ENCODE peak calls at places on chromosomes 4 and X, in eight cellular contexts. L is neural crest cell; S is lung; O is Karpas-422; U is tibial nerve; G is MV-4-11; X is activated CD4-positive, alpha-beta T cell treated with anti-CD3 and anti-CD28 coated beads, Interleukin-2, amount 50 U/mL, for 24 hours; E is K562. W is an unnamed sample.
A peak's percentile ranks its signal among the peaks of the same experiment; 100 is the strongest.

GRCh38 chrX:5236096-5236495 is 992.6 kb downstream of the NLGN4X start:
- DNase-seq in L (peak; percentile 2), S (no peak), G (peak; percentile 2), X (no peak), E (no peak), U (no peak), O (peak; percentile 59), W (no peak)

GRCh38 chrX:19566359-19567141 is 51.2 kb upstream of the MAP3K15 start:
- DNase-seq in E (no peak), U (no peak), L (no peak), X (no peak), S (no peak), O (no peak), G (peak; percentile 95), W (no peak)

GRCh38 chr4:80521438-80521837 is 185.9 kb downstream of the CFAP299 start:
- DNase-seq in G (peak; percentile 36), X (no peak), S (no peak), L (no peak), U (no peak), E (no peak), O (no peak), W (no peak)

GRCh38 chrX:72475338-72475737 is 97.3 kb downstream of the HDAC8 start:
- DNase-seq in O (no peak), G (no peak), X (no peak), L (no peak), S (no peak), E (no peak), U (no peak), W (no peak)

GRCh38 chr4:8330821-8331566 is 61.4 kb downstream of the HTRA3 start:
- DNase-seq in S (no peak), L (no peak), G (no peak), E (no peak), X (no peak), U (no peak), O (no peak), W (no peak)

GRCh38 chr4:73729534-73730165 is 10.7 kb upstream of the CXCL8 start:
- DNase-seq in G (peak; percentile 79), U (peak; percentile 81), E (peak; percentile 67), L (peak; percentile 40), S (peak; percentile 57), O (peak; percentile 76), X (no peak), W (peak; percentile 59)

GRCh38 chr4:81651500-81651899 is 179.8 kb upstream of the RASGEF1B start:
- DNase-seq in X (no peak), S (no peak), G (no peak), L (no peak), U (no peak), E (no peak), O (no peak), W (no peak)

GRCh38 chrX:44890247-44890646 is 17.3 kb downstream of the KDM6A start:
- DNase-seq in U (no peak), E (no peak), S (no peak), X (no peak), G (peak; percentile 50), L (no peak), O (no peak), W (no peak)

GRCh38 chrX:97026406-97026805 is 142.7 kb downstream of the RPA4 start:
- DNase-seq in X (no peak), L (no peak), O (no peak), G (no peak), S (no peak), E (no peak), U (no peak), W (no peak)

GRCh38 chr4:56658410-56659003 is 22.6 kb downstream of the HOPX start:
- DNase-seq in X (no peak), G (no peak), L (no peak), E (no peak), O (no peak), S (no peak), U (no peak), W (no peak)

GRCh38 chrX:50100188-50100587 is 100.6 kb downstream of the AKAP4 start:
- DNase-seq in E (peak; percentile 39), G (peak; percentile 0), O (peak; percentile 61), U (peak; percentile 7), S (no peak), L (no peak), X (no peak), W (no peak)

GRCh38 chr4:185535818-185536729 is 767 bp upstream of the PDLIM3 start:
- DNase-seq in O (no peak), L (no peak), G (no peak), U (no peak), E (no peak), S (no peak), X (no peak), W (no peak)

GRCh38 chr4:99462875-99463464 is 27.8 kb upstream of the ADH7 start:
- DNase-seq in E (peak; percentile 66), X (peak; percentile 52), U (peak; percentile 53), G (peak; percentile 18), O (peak; percentile 84), S (peak; percentile 52), L (peak; percentile 25), W (peak; percentile 26)

GRCh38 chrX:19640693-19641374 is 125.5 kb upstream of the MAP3K15 start:
- DNase-seq in O (peak; percentile 51), E (peak; percentile 7), L (no peak), X (no peak), G (no peak), S (no peak), U (no peak), W (no peak)

GRCh38 chr4:155639674-155640529 is 26.7 kb upstream of the GUCY1A1 start:
- DNase-seq in S (no peak), L (no peak), E (no peak), U (no peak), G (peak; percentile 59), X (no peak), O (peak; percentile 77), W (no peak)

GRCh38 chr4:152316969-152317368 is 218.9 kb downstream of the FBXW7 start:
- DNase-seq in U (no peak), S (no peak), L (no peak), X (no peak), O (no peak), G (no peak), E (no peak), W (no peak)

GRCh38 chr4:2364654-2365053 is 53.8 kb downstream of the ZFYVE28 start:
- DNase-seq in S (no peak), E (peak; percentile 81), L (no peak), O (no peak), X (peak; percentile 36), G (no peak), U (no peak), W (no peak)

GRCh38 chr4:114015444-114015899 is 36.0 kb upstream of the ARSJ start:
- DNase-seq in E (no peak), X (no peak), L (no peak), O (no peak), U (no peak), G (no peak), S (no peak), W (peak; percentile 79)

GRCh38 chr4:20254517-20255250 is 3.0 kb downstream of the SLIT2 start:
- DNase-seq in S (no peak), L (peak; percentile 34), O (no peak), E (no peak), G (no peak), U (no peak), X (no peak), W (no peak)

GRCh38 chrX:9747644-9748043 is 18.0 kb downstream of the GPR143 start:
- DNase-seq in G (no peak), S (no peak), X (no peak), L (no peak), O (no peak), U (no peak), E (no peak), W (no peak)

GRCh38 chrX:47230136-47230868 is 2.5 kb upstream of the USP11 start:
- DNase-seq in O (no peak), X (no peak), U (no peak), E (no peak), G (no peak), S (no peak), L (no peak), W (no peak)

GRCh38 chr4:160194716-160195115 is 1091.8 kb downstream of the RAPGEF2 start:
- DNase-seq in G (no peak), S (no peak), O (no peak), L (no peak), E (no peak), X (no peak), U (no peak), W (no peak)

GRCh38 chrX:68892134-68892533 is 63.3 kb downstream of the EFNB1 start:
- DNase-seq in L (no peak), G (no peak), X (no peak), E (no peak), O (no peak), U (no peak), S (no peak), W (no peak)

GRCh38 chrX:48924270-48924669 is 5.4 kb upstream of the PIM2 start:
- DNase-seq in S (no peak), X (no peak), E (no peak), U (no peak), O (no peak), G (no peak), L (no peak), W (no peak)

GRCh38 chrX:152960115-152960514 is 33.8 kb downstream of the PNMA5 start:
- DNase-seq in U (no peak), E (no peak), X (no peak), S (no peak), G (no peak), O (no peak), L (no peak), W (no peak)

GRCh38 chrX:151073767-151074166 is 90.6 kb downstream of the HMGB3 start:
- DNase-seq in S (no peak), X (no peak), U (no peak), E (no peak), G (no peak), L (no peak), O (no peak), W (no peak)

GRCh38 chr4:106691749-106692148 is 323.2 kb upstream of the GIMD1 start:
- DNase-seq in S (no peak), G (peak; percentile 12), E (no peak), U (no peak), O (no peak), X (no peak), L (no peak), W (no peak)

GRCh38 chrX:54048413-54048812 is 4.1 kb upstream of the PHF8 start:
- DNase-seq in L (no peak), G (no peak), O (no peak), E (no peak), S (no peak), U (no peak), X (no peak), W (no peak)

GRCh38 chr4:105241456-105241855 is 94.8 kb downstream of the TET2 start:
- DNase-seq in G (no peak), E (no peak), U (no peak), O (no peak), S (no peak), X (no peak), L (no peak), W (no peak)

GRCh38 chr4:138741778-138742377 is 273.7 kb upstream of the NOCT start:
- DNase-seq in X (no peak), U (no peak), G (no peak), E (no peak), L (no peak), S (no peak), O (no peak), W (no peak)

GRCh38 chr4:119692001-119692400 is 63.4 kb upstream of the PDE5A start:
- DNase-seq in O (no peak), U (no peak), G (no peak), S (no peak), X (no peak), E (no peak), L (no peak), W (no peak)

W was measured in brain pericyte.